ENCODE peak calls at places on chromosomes 13 and 19, in ten cellular contexts. A is CD4-positive, alpha-beta T cell; I is T47D; J is naive thymus-derived CD8-positive, alpha-beta T cell; K is NCI-H510A; Q is GM04503; U is hippocampal formation; R is H7; O is fibroblast of lung; S is CD8-positive, alpha-beta memory T cell. N is an unnamed sample.

GRCh38 chr13:98228661-98229349 is 51.7 kb upstream of the RNF113B start:
- DNase-seq in A (no peak), I (no peak), J (no peak), K (no peak), Q (peak), U (no peak), R (no peak), O (no peak), S (no peak), N (no peak)

GRCh38 chr13:30718661-30719520 is 16.5 kb upstream of the ALOX5AP start:
- DNase-seq in A (no peak), I (no peak), J (no peak), K (no peak), Q (peak), U (no peak), R (no peak), O (peak), S (no peak), N (no peak)

GRCh38 chr13:35514166-35514565 is 37.7 kb upstream of the MAB21L1 start:
- DNase-seq in A (no peak), I (no peak), J (no peak), K (no peak), Q (no peak), U (no peak), R (no peak), O (no peak), S (no peak), N (no peak)

GRCh38 chr13:41960700-41961697 is at the start of gene VWA8:
- DNase-seq in A (peak), I (peak), J (peak), K (peak), Q (no peak), U (peak), R (peak), O (peak), S (peak), N (peak)

GRCh38 chr13:20134732-20135131 is 26.1 kb downstream of the GJA3 start:
- DNase-seq in A (no peak), I (no peak), J (no peak), K (no peak), Q (no peak), U (no peak), R (no peak), O (no peak), S (no peak), N (no peak)

GRCh38 chr19:47049307-47049700 is 880 bp upstream of the TMEM160 start:
- DNase-seq in A (no peak), I (no peak), J (no peak), K (no peak), Q (peak), U (no peak), R (no peak), O (no peak), S (no peak), N (no peak)

GRCh38 chr13:27489456-27489855 is 39.1 kb upstream of the MTIF3 start:
- DNase-seq in A (no peak), I (no peak), J (no peak), K (no peak), Q (no peak), U (peak), R (no peak), O (no peak), S (no peak), N (no peak)

GRCh38 chr19:30807263-30807662 is 435.1 kb downstream of the ZNF536 start:
- DNase-seq in A (no peak), I (no peak), J (no peak), K (no peak), Q (no peak), U (no peak), R (no peak), O (no peak), S (no peak), N (no peak)

GRCh38 chr19:18768997-18769891 is 21.9 kb downstream of the COMP start:
- DNase-seq in A (no peak), I (peak), J (no peak), K (no peak), Q (no peak), U (no peak), R (no peak), O (no peak), S (no peak), N (no peak)

GRCh38 chr13:112531263-112531794 is 56.6 kb downstream of the TUBGCP3 start:
- DNase-seq in A (no peak), I (no peak), J (no peak), K (no peak), Q (no peak), U (no peak), R (no peak), O (peak), S (no peak), N (no peak)

GRCh38 chr13:52851153-52851962 is 2.9 kb upstream of the PCDH8 start:
- DNase-seq in A (no peak), I (peak), J (no peak), K (peak), Q (no peak), U (no peak), R (peak), O (peak), S (no peak), N (no peak)

GRCh38 chr19:389246-389934 is 19.6 kb downstream of the C2CD4C start:
- DNase-seq in A (no peak), I (no peak), J (peak), K (no peak), Q (no peak), U (no peak), R (peak), O (no peak), S (no peak), N (no peak)

N was measured in 8988T.